ENCODE peak calls at places on chromosomes 4 and X, in ten cellular contexts. T is GM12865; S is GM12864; G is aorta; L is fibroblast of lung; M is adipocyte; X is iPS-NIHi11; J is anterior cingulate cortex; B is activated CD4-positive, alpha-beta T cell treated with anti-CD3 and anti-CD28 coated beads, Interleukin-2, amount 50 U/mL, for 24 hours; D is stimulated activated CD8-positive, alpha-beta memory T cell treated with anti-CD3 and anti-CD28 coated beads, Interleukin-7, amount 100 ng/mL, for 4 hours. R is an unnamed sample.

GRCh38 chr4:150131581-150132228 is 53.5 kb downstream of the DCLK2 start:
- DNase-seq in B (no peak), X (no peak), D (no peak), J (no peak), S (no peak), G (no peak), M (no peak), T (no peak), L (no peak), R (no peak)

GRCh38 chrX:25597561-25597960 is 540.6 kb upstream of the MAGEB18 start:
- DNase-seq in G (no peak), J (no peak), T (no peak), M (no peak), D (no peak), S (no peak), L (peak; percentile 22), B (no peak), X (no peak), R (no peak)

GRCh38 chr4:99915449-99915848 is 21.2 kb upstream of the LAMTOR3 start:
- DNase-seq in M (no peak), J (no peak), T (no peak), S (no peak), B (no peak), D (no peak), G (no peak), L (no peak), X (no peak), R (no peak)

GRCh38 chrX:74924449-74925209 is 623 bp downstream of the NEXMIF start:
- DNase-seq in M (peak; percentile 18), J (peak; percentile 16), D (peak; percentile 15), G (peak; percentile 86), B (peak; percentile 11), T (peak; percentile 80), X (peak; percentile 52), L (peak; percentile 0), S (no peak), R (peak; percentile 54)

GRCh38 chrX:129176710-129177109 is 346.6 kb downstream of the SMARCA1 start:
- DNase-seq in X (no peak), G (no peak), B (no peak), M (no peak), L (no peak), T (no peak), S (no peak), D (no peak), J (no peak), R (no peak)

GRCh38 chr4:170089743-170090666 is at the start of gene AADAT:
- DNase-seq in B (no peak), L (peak; percentile 80), G (peak; percentile 93), M (peak; percentile 90), J (peak; percentile 70), T (peak; percentile 3), D (no peak), X (peak; percentile 94), S (no peak), R (peak; percentile 74)

GRCh38 chrX:20433376-20433775 is 166.7 kb upstream of the RPS6KA3 start:
- DNase-seq in L (no peak), X (no peak), S (no peak), G (no peak), B (no peak), J (no peak), D (no peak), M (no peak), T (no peak), R (no peak)

GRCh38 chr4:184424993-184425758 is 49.2 kb downstream of the IRF2 start:
- DNase-seq in J (peak; percentile 32), B (no peak), T (no peak), X (no peak), D (no peak), L (peak; percentile 43), M (no peak), G (no peak), S (no peak), R (no peak)

GRCh38 chr4:113784497-113785254 is 23.1 kb upstream of the CAMK2D start:
- DNase-seq in X (no peak), D (no peak), G (no peak), J (no peak), L (peak; percentile 99), M (peak; percentile 87), S (no peak), T (no peak), B (no peak), R (no peak)

GRCh38 chr4:84041426-84041825 is 457.7 kb downstream of the NKX6-1 start:
- DNase-seq in G (no peak), B (no peak), T (no peak), J (no peak), S (no peak), D (no peak), X (no peak), M (no peak), L (no peak), R (no peak)

GRCh38 chrX:153667281-153667831 is 6.3 kb downstream of the PNCK start:
- DNase-seq in T (no peak), X (no peak), M (no peak), J (no peak), G (peak; percentile 41), L (no peak), S (no peak), B (no peak), D (no peak), R (no peak)

GRCh38 chr4:77052352-77052751 is 23.4 kb downstream of the CCNI start:
- DNase-seq in L (peak; percentile 70), M (peak; percentile 78), X (peak; percentile 39), G (no peak), S (no peak), D (peak; percentile 35), B (peak; percentile 21), T (peak; percentile 62), J (no peak), R (peak; percentile 71)

GRCh38 chr4:112604590-112604989 is 32.1 kb downstream of the ZGRF1 start:
- DNase-seq in B (no peak), S (no peak), T (peak; percentile 39), J (no peak), D (no peak), M (peak; percentile 88), X (peak; percentile 63), G (no peak), L (peak; percentile 75), R (peak; percentile 22)

GRCh38 chr4:186759990-186760389 is 36.3 kb upstream of the FAT1 start:
- DNase-seq in M (no peak), G (no peak), D (no peak), T (no peak), B (no peak), L (no peak), X (no peak), J (no peak), S (no peak), R (no peak)

GRCh38 chr4:153755186-153755585 is 4.6 kb downstream of the RNF175 start:
- DNase-seq in X (no peak), L (no peak), S (no peak), G (no peak), B (no peak), M (no peak), J (no peak), T (no peak), D (no peak), R (no peak)

GRCh38 chrX:107629533-107629909 is 1.2 kb downstream of the PRPS1 start:
- DNase-seq in S (no peak), G (no peak), T (peak; percentile 19), D (no peak), L (peak; percentile 38), M (peak; percentile 57), J (no peak), B (no peak), X (no peak), R (no peak)

GRCh38 chr4:75255261-75255660 is 258.9 kb downstream of the RCHY1 start:
- DNase-seq in G (no peak), T (no peak), B (no peak), D (no peak), M (no peak), S (no peak), J (no peak), L (no peak), X (no peak), R (no peak)

GRCh38 chr4:120304801-120305200 is 238.2 kb upstream of the MAD2L1 start:
- DNase-seq in G (no peak), D (no peak), M (peak; percentile 63), L (no peak), J (no peak), T (no peak), B (no peak), X (no peak), S (no peak), R (no peak)

GRCh38 chr4:545612-546011 is 30.5 kb downstream of the TMEM271 start:
- DNase-seq in B (no peak), M (no peak), J (no peak), D (no peak), X (no peak), G (no peak), S (no peak), L (no peak), T (no peak), R (no peak)

GRCh38 chrX:8879750-8880149 is 78.6 kb upstream of the FAM9A start:
- DNase-seq in S (no peak), X (peak; percentile 34), L (peak; percentile 18), T (peak; percentile 8), B (no peak), J (no peak), D (peak; percentile 1), G (no peak), M (no peak), R (peak; percentile 11)

GRCh38 chrX:107968623-107969022 is 13.5 kb downstream of the TEX13B start:
- DNase-seq in L (no peak), G (no peak), X (no peak), D (no peak), J (no peak), M (no peak), T (no peak), B (no peak), S (no peak), R (no peak)

GRCh38 chr4:110667670-110668069 is 44.8 kb upstream of the PITX2 start:
- DNase-seq in L (no peak), T (no peak), M (no peak), S (no peak), J (no peak), G (no peak), B (no peak), D (no peak), X (no peak), R (peak; percentile 23)

GRCh38 chr4:38088321-38088720 is 128.1 kb downstream of the PTTG2 start:
- DNase-seq in M (no peak), X (no peak), J (no peak), G (no peak), S (no peak), T (no peak), D (no peak), B (no peak), L (no peak), R (no peak)

GRCh38 chr4:22465349-22465748 is 50.5 kb downstream of the ADGRA3 start:
- DNase-seq in X (no peak), D (no peak), S (no peak), L (no peak), T (no peak), G (no peak), B (no peak), M (no peak), J (no peak), R (no peak)

GRCh38 chr4:2284934-2285664 is 23.2 kb upstream of the MXD4 start:
- DNase-seq in L (peak; percentile 31), J (no peak), S (no peak), B (no peak), G (peak; percentile 33), T (no peak), D (no peak), M (peak; percentile 15), X (no peak), R (no peak)

GRCh38 chr4:89752932-89753598 is 83.9 kb downstream of the SNCA start:
- DNase-seq in S (no peak), L (peak; percentile 97), B (no peak), M (peak; percentile 83), J (no peak), G (no peak), T (no peak), D (no peak), X (no peak), R (no peak)

R was measured in transverse colon.